ENCODE peak calls at places on chromosomes 2 and 18, in six cellular contexts. J is sciatic nerve; I is activated CD8-positive, alpha-beta memory T cell treated with anti-CD3 and anti-CD28 coated beads for 24 hours; F is IMR-90; T is HFFc6; U is thoracic aorta. P is an unnamed sample.

GRCh38 chr2:140600116-140600515 is 1530.7 kb downstream of the LRP1B start:
- DNase-seq in T (no peak), I (no peak), F (peak), J (no peak), U (no peak), P (no peak)

GRCh38 chr18:11497585-11497984 is 111.8 kb upstream of the SLC35G4 start:
- DNase-seq in U (no peak), F (peak), T (peak), I (no peak), J (no peak), P (no peak)

GRCh38 chr2:235769046-235769445 is 275.2 kb downstream of the AGAP1 start:
- DNase-seq in T (no peak), F (no peak), U (no peak), J (no peak), I (no peak), P (no peak)

GRCh38 chr2:160205511-160205910 is 5.4 kb upstream of the ITGB6 start:
- DNase-seq in F (peak), I (no peak), T (peak), U (peak), J (no peak), P (no peak)

GRCh38 chr18:60197233-60197632 is 175.3 kb downstream of the MC4R start:
- DNase-seq in T (no peak), F (no peak), J (no peak), U (no peak), I (no peak), P (no peak)

GRCh38 chr2:105803337-105803736 is 58.6 kb downstream of the NCK2 start:
- DNase-seq in T (no peak), J (no peak), I (no peak), U (no peak), F (no peak), P (no peak)

GRCh38 chr18:63410792-63411191 is 11.5 kb downstream of the VPS4B start:
- DNase-seq in J (no peak), I (no peak), U (no peak), T (peak), F (peak), P (no peak)

GRCh38 chr2:9178905-9179571 is 27.6 kb upstream of the ASAP2 start:
- DNase-seq in J (peak), I (no peak), F (peak), T (peak), U (peak), P (no peak)

GRCh38 chr18:45839415-45840395 is 14.2 kb downstream of the SIGLEC15 start:
- DNase-seq in F (peak), I (no peak), J (no peak), T (peak), U (no peak), P (no peak)

GRCh38 chr2:18169121-18169786 is 290.8 kb downstream of the KCNS3 start:
- DNase-seq in F (no peak), J (no peak), I (no peak), U (no peak), T (no peak), P (no peak)

GRCh38 chr18:4433762-4434161 is 21.3 kb downstream of the DLGAP1 start:
- DNase-seq in I (no peak), U (no peak), F (peak), J (no peak), T (no peak), P (no peak)

GRCh38 chr2:195820867-195821565 is 164.0 kb downstream of the SLC39A10 start:
- DNase-seq in F (peak), J (no peak), T (no peak), I (no peak), U (no peak), P (no peak)

GRCh38 chr18:50590625-50591024 is 30.7 kb downstream of the MAPK4 start:
- DNase-seq in U (no peak), I (no peak), F (no peak), T (no peak), J (no peak), P (no peak)

GRCh38 chr2:20291846-20292408 is 58.7 kb downstream of the PUM2 start:
- DNase-seq in J (no peak), T (no peak), U (no peak), F (no peak), I (no peak), P (no peak)

GRCh38 chr2:118774458-118775133 is 72.9 kb downstream of the EN1 start:
- DNase-seq in I (peak), U (no peak), J (peak), T (no peak), F (peak), P (no peak)

GRCh38 chr2:235116885-235117492 is 165.2 kb downstream of the SH3BP4 start:
- DNase-seq in U (no peak), F (peak), I (no peak), T (peak), J (no peak), P (no peak)

GRCh38 chr2:236833501-236834186 is 252.0 kb upstream of the COPS8 start:
- DNase-seq in I (no peak), J (no peak), F (peak), U (no peak), T (no peak), P (no peak)

GRCh38 chr2:33131108-33131507 is 184.4 kb downstream of the LTBP1 start:
- DNase-seq in U (no peak), T (peak), J (no peak), F (peak), I (no peak), P (no peak)

P was measured in CD14-positive monocyte.